ENCODE peak calls at places on chromosomes 5 and 9, in seven cellular contexts. K is NCI-H748 treated with DMSO at 0.1 percent for 48 hours, A is GM23248, R is T-helper 17 cell, Z is cardiac fibroblast, J is retina, C is left ventricle myocardium inferior. E is an unnamed sample.

GRCh38 chr5:94707359-94707758 is 88.9 kb downstream of the SLF1 start:
- DNase-seq in K (no peak), A (no peak), R (no peak), Z (no peak), J (no peak), C (no peak), E (no peak)

GRCh38 chr5:399296-400281 is 43.4 kb upstream of the EXOC3 start:
- DNase-seq in K (peak; percentile 99), A (peak; percentile 100), R (no peak), Z (peak; percentile 98), J (peak; percentile 92), C (peak; percentile 86), E (peak; percentile 99)

GRCh38 chr5:31196309-31196708 is 2.8 kb downstream of the CDH6 start:
- DNase-seq in K (no peak), A (peak; percentile 10), R (no peak), Z (peak; percentile 30), J (no peak), C (no peak), E (no peak)

GRCh38 chr5:101838329-101838964 is 457.6 kb downstream of the SLCO4C1 start:
- DNase-seq in K (no peak), A (peak; percentile 0), R (no peak), Z (peak; percentile 57), J (no peak), C (no peak), E (no peak)

GRCh38 chr5:13704401-13704800 is 240.1 kb downstream of the DNAH5 start:
- DNase-seq in K (no peak), A (no peak), R (no peak), Z (no peak), J (no peak), C (no peak), E (no peak)

GRCh38 chr9:113409481-113409880 is 994 bp downstream of the POLE3 start:
- DNase-seq in K (no peak), A (peak; percentile 44), R (no peak), Z (no peak), J (peak; percentile 3), C (no peak), E (peak; percentile 13)

GRCh38 chr5:1515311-1515920 is 8.3 kb downstream of the LPCAT1 start:
- DNase-seq in K (no peak), A (no peak), R (peak; percentile 4), Z (no peak), J (no peak), C (peak; percentile 12), E (no peak)

GRCh38 chr9:135342206-135343130 is 137.1 kb upstream of the PPP1R26 start:
- DNase-seq in K (no peak), A (no peak), R (no peak), Z (no peak), J (peak; percentile 7), C (no peak), E (no peak)

GRCh38 chr5:109907751-109908150 is 218.0 kb downstream of the MAN2A1 start:
- DNase-seq in K (no peak), A (peak; percentile 79), R (no peak), Z (peak; percentile 59), J (no peak), C (no peak), E (peak; percentile 68)

GRCh38 chr5:155728146-155728856 is 598.7 kb upstream of the SGCD start:
- DNase-seq in K (peak; percentile 75), A (peak; percentile 74), R (no peak), Z (peak; percentile 26), J (peak; percentile 91), C (peak; percentile 69), E (no peak)

GRCh38 chr5:157558681-157559080 is 16.9 kb downstream of the ADAM19 start:
- DNase-seq in K (no peak), A (peak; percentile 36), R (no peak), Z (no peak), J (no peak), C (no peak), E (peak; percentile 59)

GRCh38 chr9:132806723-132807421 is 71.2 kb downstream of the AK8 start:
- DNase-seq in K (no peak), A (no peak), R (no peak), Z (no peak), J (peak; percentile 61), C (no peak), E (peak; percentile 18)

GRCh38 chr5:149113669-149114068 is 27.6 kb upstream of the ABLIM3 start:
- DNase-seq in K (no peak), A (peak; percentile 77), R (no peak), Z (peak; percentile 44), J (no peak), C (no peak), E (peak; percentile 60)

GRCh38 chr5:112293587-112293986 is 125.5 kb downstream of the EPB41L4A start:
- DNase-seq in K (no peak), A (no peak), R (no peak), Z (no peak), J (no peak), C (no peak), E (no peak)

GRCh38 chr5:21774791-21775190 is 1078.4 kb downstream of the CDH12 start:
- DNase-seq in K (no peak), A (no peak), R (no peak), Z (no peak), J (no peak), C (no peak), E (no peak)

GRCh38 chr5:83313431-83313830 is 158.1 kb upstream of the VCAN start:
- DNase-seq in K (no peak), A (peak; percentile 39), R (no peak), Z (peak; percentile 37), J (no peak), C (no peak), E (peak; percentile 66)

GRCh38 chr5:82164957-82165698 is 113.0 kb downstream of the RPS23 start:
- DNase-seq in K (no peak), A (peak; percentile 34), R (no peak), Z (peak; percentile 63), J (peak; percentile 45), C (peak; percentile 15), E (peak; percentile 67)

GRCh38 chr9:76655121-76655531 is 109.1 kb upstream of the PCA3 start:
- DNase-seq in K (no peak), A (peak; percentile 22), R (no peak), Z (peak; percentile 71), J (no peak), C (no peak), E (peak; percentile 35)

GRCh38 chr5:37696190-37697021 is 143.4 kb downstream of the GDNF start:
- DNase-seq in K (no peak), A (peak; percentile 77), R (no peak), Z (peak; percentile 41), J (no peak), C (no peak), E (peak; percentile 34)

GRCh38 chr5:2738700-2739359 is 12.6 kb downstream of the IRX2 start:
- DNase-seq in K (no peak), A (peak; percentile 46), R (no peak), Z (no peak), J (no peak), C (no peak), E (no peak)

GRCh38 chr5:79147076-79147475 is 35.5 kb downstream of the BHMT start:
- DNase-seq in K (no peak), A (no peak), R (no peak), Z (no peak), J (no peak), C (no peak), E (no peak)

GRCh38 chr5:119275146-119275872 is 80.5 kb upstream of the TNFAIP8 start:
- DNase-seq in K (no peak), A (peak; percentile 55), R (no peak), Z (no peak), J (no peak), C (no peak), E (peak; percentile 43)

GRCh38 chr9:16039988-16040761 is 487.3 kb downstream of the CCDC171 start:
- DNase-seq in K (no peak), A (no peak), R (no peak), Z (no peak), J (peak; percentile 60), C (no peak), E (no peak)

GRCh38 chr5:144276034-144276822 is 105.6 kb downstream of the KCTD16 start:
- DNase-seq in K (no peak), A (peak; percentile 10), R (no peak), Z (no peak), J (no peak), C (no peak), E (peak; percentile 65)

GRCh38 chr5:170440771-170441370 is 51.7 kb upstream of the KCNMB1 start:
- DNase-seq in K (no peak), A (no peak), R (no peak), Z (no peak), J (no peak), C (no peak), E (no peak)

GRCh38 chr5:35557742-35558141 is 59.9 kb upstream of the SPEF2 start:
- DNase-seq in K (no peak), A (no peak), R (no peak), Z (no peak), J (no peak), C (no peak), E (no peak)

GRCh38 chr5:179379321-179379890 is 34.1 kb upstream of the ADAMTS2 start:
- DNase-seq in K (no peak), A (no peak), R (no peak), Z (no peak), J (no peak), C (no peak), E (no peak)

GRCh38 chr5:43236633-43237355 is 44.8 kb downstream of the NIM1K start:
- DNase-seq in K (no peak), A (no peak), R (no peak), Z (no peak), J (no peak), C (no peak), E (no peak)

GRCh38 chr9:86997961-86998360 is 50.7 kb upstream of the GAS1 start:
- DNase-seq in K (no peak), A (no peak), R (no peak), Z (no peak), J (no peak), C (no peak), E (no peak)

GRCh38 chr9:27276182-27277030 is 20.5 kb downstream of the EQTN start:
- DNase-seq in K (peak; percentile 62), A (peak; percentile 67), R (no peak), Z (peak; percentile 74), J (peak; percentile 72), C (no peak), E (peak; percentile 56)

GRCh38 chr5:122972877-122973276 is 63.6 kb downstream of the PPIC start:
- DNase-seq in K (no peak), A (peak; percentile 73), R (no peak), Z (no peak), J (no peak), C (no peak), E (peak; percentile 83)

E was measured in EL.